ENCODE peak calls at places on chromosomes 12 and 14, in four cellular contexts. E, P, F and Z are unnamed samples.

GRCh38 chr12:52244615-52244994 is 11.6 kb downstream of the KRT7 start:
- DNase-seq in E (no peak), P (no peak), F (no peak), Z (no peak)

GRCh38 chr12:39103552-39104165 is 198.3 kb upstream of the CPNE8 start:
- DNase-seq in E (peak), P (peak), F (no peak), Z (peak)

GRCh38 chr14:66993512-66993911 is 195.7 kb upstream of the GARIN2 start:
- DNase-seq in E (no peak), P (no peak), F (no peak), Z (no peak)

GRCh38 chr12:75684678-75685620 is 173.5 kb upstream of the KRR1 start:
- DNase-seq in E (peak), P (peak), F (no peak), Z (no peak)

GRCh38 chr12:126443977-126444376 is 1378.7 kb downstream of the AACS start:
- DNase-seq in E (no peak), P (no peak), F (no peak), Z (no peak)

GRCh38 chr12:56334490-56334793 is 642 bp upstream of the PAN2 start:
- DNase-seq in E (no peak), P (no peak), F (no peak), Z (no peak)

GRCh38 chr12:97541366-97541765 is 78.8 kb downstream of the RMST start:
- DNase-seq in E (no peak), P (no peak), F (no peak), Z (no peak)

GRCh38 chr14:24058260-24058950 is 6.6 kb downstream of the CARMIL3 start:
- DNase-seq in E (peak), P (peak), F (no peak), Z (peak)

GRCh38 chr12:50101663-50102062 is 2.1 kb upstream of the GPD1 start:
- DNase-seq in E (peak), P (peak), F (no peak), Z (no peak)

GRCh38 chr14:76473381-76474263 is 97.7 kb downstream of the ESRRB start:
- DNase-seq in E (peak), P (peak), F (no peak), Z (no peak)

GRCh38 chr12:103773109-103773905 is 67.7 kb downstream of the NT5DC3 start:
- DNase-seq in E (peak), P (peak), F (no peak), Z (no peak)

GRCh38 chr14:62497708-62498107 is 547.5 kb downstream of the KCNH5 start:
- DNase-seq in E (no peak), P (no peak), F (no peak), Z (no peak)

GRCh38 chr12:5630101-5630500 is 198.2 kb downstream of the NTF3 start:
- DNase-seq in E (no peak), P (no peak), F (no peak), Z (no peak)

GRCh38 chr12:98274430-98275130 is 240.8 kb upstream of the TMPO start:
- DNase-seq in E (no peak), P (no peak), F (no peak), Z (no peak)

GRCh38 chr12:8989425-8989824 is at the start of gene KLRG1:
- DNase-seq in E (no peak), P (no peak), F (no peak), Z (no peak)

GRCh38 chr14:77303417-77304156 is 17.1 kb downstream of the POMT2 start:
- DNase-seq in E (peak), P (peak), F (no peak), Z (no peak)

GRCh38 chr12:51270847-51271518 is 768 bp upstream of the SMAGP start:
- DNase-seq in E (peak), P (peak), F (no peak), Z (no peak)

GRCh38 chr14:32711103-32711680 is 227.5 kb upstream of the NPAS3 start:
- DNase-seq in E (peak), P (peak), F (no peak), Z (peak)

GRCh38 chr12:46401703-46402102 is 29.1 kb upstream of the SLC38A2 start:
- DNase-seq in E (peak), P (peak), F (no peak), Z (no peak)

GRCh38 chr14:91830777-91831176 is 36.6 kb downstream of the TC2N start:
- DNase-seq in E (no peak), P (no peak), F (no peak), Z (no peak)

DNA sequence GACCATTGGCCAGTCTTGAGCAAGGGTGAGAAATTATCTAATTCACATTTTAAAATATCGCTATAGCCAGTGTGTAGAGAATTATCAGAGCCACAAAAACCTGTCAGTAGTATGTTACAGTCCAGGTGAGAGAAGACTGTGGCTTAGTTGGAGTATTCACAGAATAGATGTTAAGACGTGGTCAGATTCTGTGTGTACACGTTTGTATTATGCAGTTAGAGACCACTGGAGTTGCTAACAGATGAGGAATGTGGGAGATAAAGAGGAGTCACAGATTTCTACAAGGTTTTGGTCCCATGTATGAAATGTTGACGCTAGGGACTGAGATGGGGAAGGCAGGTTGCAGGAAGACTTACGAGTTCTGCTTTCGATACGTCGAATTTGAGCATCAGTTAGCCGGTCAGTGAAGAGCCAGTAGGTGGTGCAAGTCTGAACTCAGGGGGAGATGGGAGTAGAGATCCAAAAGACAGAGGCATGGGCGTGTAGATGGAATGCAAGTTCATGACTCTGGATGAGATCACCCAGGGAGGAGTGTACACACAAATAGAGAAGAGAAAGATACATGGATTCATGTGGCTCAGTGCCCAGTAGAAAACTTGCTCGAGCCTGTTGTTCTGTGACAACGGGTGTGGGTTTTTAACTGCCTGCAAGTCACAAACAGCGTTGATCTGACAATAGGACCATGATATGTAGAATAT is 114.8 kb upstream of the FLRT2 start:
- DNase-seq in E (peak), P (peak), F (no peak), Z (no peak)
- TF ChIP-seq CTCF in E (peak), P (peak), F (no peak), Z (no peak)

DNA sequence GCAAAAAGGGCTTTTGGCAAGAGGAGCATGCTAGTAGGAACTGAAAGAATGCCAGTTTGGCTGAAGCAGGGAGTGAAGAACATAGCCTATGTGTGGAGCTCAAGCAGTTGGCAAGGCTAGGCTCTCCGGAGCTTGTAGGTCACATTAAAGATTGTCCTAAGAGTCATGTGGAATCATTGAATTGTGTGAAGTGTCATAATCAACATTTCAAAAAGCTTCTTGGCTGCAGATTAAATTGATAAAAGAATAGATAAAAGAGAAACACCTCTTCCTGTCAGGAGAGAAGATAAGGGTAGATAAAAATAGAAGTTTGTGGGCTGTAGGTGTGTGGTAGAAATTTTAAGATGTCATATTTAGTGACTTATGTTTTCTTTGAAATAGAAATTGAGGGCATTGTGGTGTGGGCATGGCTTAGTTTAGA is 36.1 kb downstream of the CPSF6 start:
- DNase-seq in E (peak), P (no peak), F (no peak), Z (no peak)
- TF ChIP-seq CTCF in E (no peak), P (no peak), F (no peak), Z (no peak)

GRCh38 chr12:68237523-68238070 is 12.0 kb upstream of the IL26 start:
- DNase-seq in E (peak), P (peak), F (no peak), Z (no peak)

GRCh38 chr12:68237068-68237467 is 11.5 kb upstream of the IL26 start:
- DNase-seq in E (no peak), P (no peak), F (no peak), Z (no peak)

GRCh38 chr12:68235576-68235975 is 10.0 kb upstream of the IL26 start:
- DNase-seq in E (no peak), P (no peak), F (no peak), Z (no peak)

GRCh38 chr12:68234140-68234539 is 8.5 kb upstream of the IL26 start:
- DNase-seq in E (no peak), P (no peak), F (no peak), Z (no peak)

DNA sequence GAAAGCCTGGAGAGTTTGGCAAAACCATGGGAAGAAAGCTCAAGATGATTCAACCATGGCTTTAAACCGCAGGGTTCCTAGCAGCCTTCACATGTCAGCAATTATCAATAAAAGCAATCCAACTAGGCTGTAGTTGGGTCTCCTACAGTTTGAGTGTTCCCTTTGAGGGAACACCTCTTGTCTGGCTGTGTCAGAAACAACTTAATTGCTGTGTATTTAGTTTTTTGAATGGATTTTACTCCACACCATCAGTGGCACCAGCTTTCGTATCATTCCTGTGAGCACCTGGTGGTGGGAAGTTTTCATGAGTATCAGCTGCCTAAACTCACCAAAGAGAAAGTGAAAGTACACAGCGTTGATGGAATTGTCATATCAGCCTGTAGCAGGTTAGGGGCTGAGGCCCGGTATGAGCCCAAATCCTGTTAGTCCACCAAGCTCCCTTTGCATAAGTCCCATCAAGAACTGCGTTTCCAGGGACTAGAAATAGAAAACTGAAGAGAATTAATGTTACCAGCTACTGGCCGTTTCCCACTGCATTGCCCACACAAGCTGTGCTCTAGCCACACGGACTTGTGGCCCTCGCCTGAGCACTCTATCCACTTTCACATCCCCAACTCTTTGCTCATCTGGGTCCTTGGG is 10.9 kb upstream of the IL26 start:
- DNase-seq in E (no peak), P (no peak), F (no peak), Z (no peak)
- TF ChIP-seq CTCF in E (no peak), P (no peak), F (no peak), Z (no peak)

GRCh38 chr12:16359512-16360491 is 12.4 kb downstream of the MGST1 start:
- DNase-seq in E (peak), P (peak), F (no peak), Z (peak)
- TF ChIP-seq CTCF in E (peak), P (peak), F (peak), Z (peak)

GRCh38 chr14:93076755-93077154 is 39.0 kb downstream of the ITPK1 start:
- DNase-seq in E (no peak), P (no peak), F (no peak), Z (no peak)

GRCh38 chr14:93078830-93079229 is 36.9 kb downstream of the ITPK1 start:
- DNase-seq in E (peak), P (peak), F (no peak), Z (no peak)

GRCh38 chr14:93081875-93082570 is 33.7 kb downstream of the ITPK1 start:
- DNase-seq in E (no peak), P (no peak), F (no peak), Z (no peak)

GRCh38 chr14:93079865-93080403 is 35.8 kb downstream of the ITPK1 start:
- DNase-seq in E (no peak), P (no peak), F (no peak), Z (no peak)

DNA sequence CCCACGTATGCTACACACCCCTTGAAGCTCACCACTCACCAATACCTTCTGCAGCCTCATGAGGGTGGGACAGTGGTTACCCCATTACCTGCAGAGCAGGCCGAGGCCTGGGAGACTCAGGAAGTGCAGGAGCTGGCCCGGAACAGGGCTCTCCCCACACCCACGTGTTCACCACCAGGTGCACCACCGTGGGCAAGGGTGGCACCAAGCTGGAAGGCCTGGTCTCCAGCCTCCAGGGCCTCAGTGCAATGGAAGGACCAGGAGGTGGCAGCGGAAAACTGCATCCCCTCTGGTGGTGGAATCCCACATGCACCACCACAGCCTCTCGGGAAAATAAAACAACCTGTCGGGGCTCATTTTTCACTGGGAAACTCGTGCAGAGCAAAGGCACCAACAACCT is 36.4 kb downstream of the ITPK1 start:
- DNase-seq in E (no peak), P (no peak), F (no peak), Z (no peak)
- TF ChIP-seq CTCF in E (peak), P (no peak), F (no peak), Z (no peak)

GRCh38 chr14:69708586-69709169 is 58.3 kb upstream of the SRSF5 start:
- DNase-seq in E (no peak), P (no peak), F (peak), Z (peak)
- TF ChIP-seq CTCF in E (peak), P (peak), F (peak), Z (peak)

GRCh38 chr14:105200641-105201040 is 19.5 kb upstream of the NUDT14 start:
- DNase-seq in E (no peak), P (no peak), F (no peak), Z (no peak)

GRCh38 chr14:105197274-105197673 is 16.2 kb upstream of the NUDT14 start:
- DNase-seq in E (peak), P (peak), F (no peak), Z (no peak)

GRCh38 chr14:105200074-105200473 is 19.0 kb upstream of the NUDT14 start:
- DNase-seq in E (no peak), P (no peak), F (no peak), Z (no peak)

GRCh38 chr14:105199093-105199492 is 18.0 kb upstream of the NUDT14 start:
- DNase-seq in E (peak), P (peak), F (no peak), Z (no peak)

GRCh38 chr14:105198588-105198987 is 17.5 kb upstream of the NUDT14 start:
- DNase-seq in E (no peak), P (no peak), F (no peak), Z (no peak)
- TF ChIP-seq CTCF in E (no peak), P (peak), F (no peak), Z (peak)

GRCh38 chr12:4143909-4144308 is 129.7 kb upstream of the CCND2 start:
- DNase-seq in E (no peak), P (no peak), F (no peak), Z (no peak)
- TF ChIP-seq CTCF in E (no peak), P (no peak), F (no peak), Z (no peak)

DNA sequence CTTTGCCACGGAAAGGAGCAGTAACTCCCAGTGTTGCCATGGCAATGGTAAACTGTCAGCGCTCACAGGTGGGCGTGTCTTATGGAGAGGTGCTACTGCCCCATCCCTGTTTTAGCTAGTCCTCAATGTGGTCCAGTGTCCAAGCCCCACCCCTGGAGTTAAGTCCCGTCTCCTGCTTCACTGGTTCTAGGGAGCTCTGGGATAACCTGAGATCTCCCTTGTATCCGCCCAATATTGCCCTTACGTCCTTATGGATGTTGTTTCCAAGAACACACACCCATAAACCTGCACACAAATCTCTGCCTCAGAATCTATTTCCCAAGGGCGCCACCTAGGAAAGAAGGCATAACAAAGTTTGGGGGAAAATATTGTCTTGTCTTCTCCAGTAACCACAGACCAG is 64.2 kb downstream of the SPRING1 start:
- DNase-seq in E (no peak), P (no peak), F (no peak), Z (no peak)
- TF ChIP-seq CTCF in E (no peak), P (no peak), F (no peak), Z (no peak)